ENCODE peak calls at places on chromosomes 6 and 20, in five cellular contexts. E is IMR-90, O is GM12878, I is ovary, D is upper lobe of left lung. P is an unnamed sample.

GRCh38 chr20:20782747-20783146 is 70.3 kb upstream of the RALGAPA2 start:
- DNase-seq in E (no peak), O (no peak), I (no peak), D (no peak), P (no peak)

GRCh38 chr6:147078602-147079001 is 125.6 kb upstream of the STXBP5 start:
- DNase-seq in E (peak; percentile 63), O (no peak), I (no peak), D (no peak), P (no peak)

GRCh38 chr6:155340464-155341129 is 26.3 kb upstream of the TFB1M start:
- DNase-seq in E (peak; percentile 61), O (no peak), I (no peak), D (no peak), P (no peak)

GRCh38 chr20:35287509-35288324 is 3.1 kb upstream of the EIF6 start:
- DNase-seq in E (no peak), O (no peak), I (no peak), D (no peak), P (no peak)

GRCh38 chr6:30887901-30888300 is 3.6 kb downstream of the DDR1 start:
- DNase-seq in E (no peak), O (no peak), I (no peak), D (no peak), P (no peak)

GRCh38 chr6:35148167-35148741 is 7.1 kb upstream of the TCP11 start:
- DNase-seq in E (peak; percentile 77), O (peak; percentile 32), I (no peak), D (no peak), P (no peak)

GRCh38 chr6:107179004-107179403 is 63.7 kb upstream of the BEND3 start:
- DNase-seq in E (peak; percentile 8), O (no peak), I (no peak), D (no peak), P (no peak)

GRCh38 chr6:77040566-77041195 is 422.6 kb downstream of the HTR1B start:
- DNase-seq in E (peak; percentile 15), O (no peak), I (no peak), D (no peak), P (no peak)

GRCh38 chr6:157584036-157584435 is 203.0 kb downstream of the ZDHHC14 start:
- DNase-seq in E (no peak), O (no peak), I (no peak), D (no peak), P (no peak)

GRCh38 chr20:46568570-46569129 is 18.2 kb upstream of the OCSTAMP start:
- DNase-seq in E (peak; percentile 72), O (no peak), I (peak; percentile 94), D (peak; percentile 84), P (peak; percentile 94)

GRCh38 chr20:18058661-18059467 is 1.1 kb upstream of the OVOL2 start:
- DNase-seq in E (no peak), O (no peak), I (no peak), D (peak; percentile 77), P (no peak)

GRCh38 chr20:18056174-18057105 is 1.3 kb downstream of the OVOL2 start:
- DNase-seq in E (no peak), O (no peak), I (no peak), D (peak; percentile 39), P (no peak)

GRCh38 chr20:18055261-18055660 is 2.5 kb downstream of the OVOL2 start:
- DNase-seq in E (no peak), O (no peak), I (no peak), D (no peak), P (no peak)

GRCh38 chr20:18057994-18058349 is 256 bp upstream of the OVOL2 start:
- DNase-seq in E (no peak), O (no peak), I (no peak), D (no peak), P (no peak)

DNA sequence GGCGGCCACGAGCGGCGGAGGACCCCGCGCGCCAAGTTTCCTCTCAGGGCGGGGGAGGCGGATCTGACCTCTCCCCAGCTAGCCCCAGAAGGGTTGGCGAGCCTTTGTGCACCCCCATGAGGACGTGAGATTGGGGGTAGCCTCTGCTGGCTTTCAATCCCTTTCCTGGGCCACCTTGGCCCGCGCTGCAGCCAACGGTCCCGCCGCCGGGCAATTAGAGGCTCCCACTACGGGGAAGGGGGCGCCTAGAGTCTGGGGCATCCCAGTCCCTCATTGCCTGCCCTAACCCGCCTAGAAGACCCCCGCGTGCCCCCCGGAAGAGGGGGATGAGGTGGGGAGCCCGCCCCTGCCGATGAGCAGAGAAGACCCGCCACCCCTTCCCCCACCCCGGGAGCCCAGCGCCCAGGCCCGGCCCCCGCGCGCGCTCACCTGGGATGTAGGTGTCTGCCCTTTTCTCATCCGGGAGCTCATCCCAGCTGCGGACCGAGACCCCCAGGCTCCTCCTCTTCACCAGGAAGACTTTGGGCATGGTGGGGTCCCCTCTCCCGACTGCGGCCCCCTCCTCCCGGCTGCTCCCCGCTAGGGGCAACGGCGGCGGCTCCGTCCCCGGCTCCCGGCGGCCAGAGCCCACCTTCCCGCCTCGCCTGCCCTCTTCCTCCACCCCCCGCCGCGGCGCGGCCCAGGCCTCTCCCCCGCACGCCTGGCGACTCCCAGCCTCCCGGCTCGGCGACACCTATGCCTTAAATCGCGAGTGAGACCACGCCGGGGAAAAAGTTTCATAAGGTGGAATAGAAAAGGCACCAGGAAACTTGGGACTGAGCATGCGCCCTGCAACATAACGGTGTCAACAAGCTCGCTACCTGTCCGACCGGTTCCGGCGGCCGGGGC is at the start of gene OVOL2:
- DNase-seq in E (no peak), O (no peak), I (no peak), D (peak; percentile 89), P (peak; percentile 44)
- H3K4me3 ChIP-seq in E (no peak within 1 kb of the TSS), O (peak within 1 kb of the TSS; percentile 11), I (peak within 1 kb of the TSS; percentile 18), D (peak within 1 kb of the TSS; percentile 60), P (peak within 1 kb of the TSS; percentile 52)

GRCh38 chr20:40687384-40688128 is 1.5 kb downstream of the MAFB start:
- DNase-seq in E (no peak), O (no peak), I (peak; percentile 62), D (peak; percentile 90), P (peak; percentile 72)
- TF ChIP-seq POLR2A in E (no peak), O (no peak), I (no peak), D (peak; percentile 21), P (no peak)

GRCh38 chr6:140921366-140922226 is 1211.1 kb upstream of the GJE1 start:
- DNase-seq in E (peak; percentile 86), O (no peak), I (no peak), D (no peak), P (peak; percentile 46)
- TF ChIP-seq CTCF in E (peak; percentile 87), O (peak; percentile 60), I (peak; percentile 64), D (peak; percentile 68), P (peak; percentile 45)

GRCh38 chr6:95548188-95548837 is 29.0 kb upstream of the MANEA start:
- DNase-seq in E (no peak), O (no peak), I (no peak), D (no peak), P (no peak)
- H3K4me3 ChIP-seq in E (no peak overlapping the region), O (no peak overlapping the region), I (no peak overlapping the region), D (no peak overlapping the region), P (no peak overlapping the region)

GRCh38 chr6:93822434-93823265 is 403.3 kb upstream of the EPHA7 start:
- DNase-seq in E (no peak), O (no peak), I (no peak), D (no peak), P (no peak)
- TF ChIP-seq POLR2A in E (no peak), O (no peak), I (no peak), D (no peak), P (no peak)

GRCh38 chr6:38184041-38184779 is 364.7 kb downstream of the ZFAND3 start:
- DNase-seq in E (no peak), O (no peak), I (no peak), D (peak; percentile 4), P (peak; percentile 9)
- TF ChIP-seq CTCF in E (no peak), O (no peak), I (no peak), D (no peak), P (no peak)

DNA sequence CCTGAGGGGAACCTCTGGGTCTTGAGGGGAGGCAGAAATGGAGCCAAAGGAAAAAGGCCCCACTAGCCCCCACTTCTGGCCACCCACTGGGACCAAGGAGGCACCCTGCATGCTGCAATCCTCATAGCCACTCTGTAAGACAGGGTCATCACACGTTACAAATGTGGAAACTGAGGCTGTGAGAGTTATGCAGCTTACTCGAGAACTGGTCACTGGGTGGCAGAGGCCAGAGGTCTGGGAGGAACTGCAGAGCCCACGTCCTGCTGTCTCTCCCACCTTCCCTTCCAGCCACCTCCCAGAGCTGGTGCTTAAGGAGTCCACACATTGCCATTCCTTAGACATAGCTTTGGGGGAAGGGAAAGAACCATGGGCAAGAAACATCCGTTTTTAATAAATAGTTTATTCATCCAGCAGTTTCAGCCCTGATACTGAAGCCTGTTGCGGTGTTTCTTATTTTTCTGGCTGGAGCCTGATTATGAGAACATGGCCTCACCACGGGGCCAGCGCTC is 18.0 kb downstream of the LEMD2 start:
- DNase-seq in E (no peak), O (no peak), I (no peak), D (no peak), P (no peak)
- H3K4me3 ChIP-seq in E (no peak overlapping the region), O (no peak overlapping the region), I (no peak overlapping the region), D (no peak overlapping the region), P (no peak overlapping the region)